ENCODE peak calls at places on chromosome 10, in seven cellular contexts. U is neuronal stem cell, Z is iris pigment epithelial cell, P is T-helper 2 cell, K is NCI-H1105 treated with DMSO at 0.1 percent for 48 hours, B is NCI-H187, G is glomerular endothelial cell. N is an unnamed sample.

GRCh38 chr10:79375321-79376077 is 28.2 kb downstream of the PPIF start:
- DNase-seq in U (no peak), Z (peak; percentile 70), P (no peak), K (no peak), B (no peak), G (no peak), N (no peak)

GRCh38 chr10:35890061-35890969 is 248.2 kb upstream of the FZD8 start:
- DNase-seq in U (no peak), Z (peak; percentile 18), P (no peak), K (no peak), B (no peak), G (no peak), N (no peak)

GRCh38 chr10:36880898-36881297 is 244.5 kb upstream of the ANKRD30A start:
- DNase-seq in U (no peak), Z (peak; percentile 54), P (no peak), K (peak; percentile 11), B (no peak), G (no peak), N (no peak)

GRCh38 chr10:73644015-73644743 is 2.9 kb upstream of the MYOZ1 start:
- DNase-seq in U (peak; percentile 69), Z (peak; percentile 60), P (peak; percentile 68), K (peak; percentile 51), B (no peak), G (peak; percentile 55), N (peak; percentile 36)

GRCh38 chr10:119341236-119342016 is 134.1 kb downstream of the GRK5 start:
- DNase-seq in U (no peak), Z (peak; percentile 85), P (peak; percentile 67), K (no peak), B (no peak), G (no peak), N (no peak)

GRCh38 chr10:127535802-127536515 is 13.2 kb upstream of the NPS start:
- DNase-seq in U (no peak), Z (no peak), P (no peak), K (no peak), B (no peak), G (no peak), N (no peak)

GRCh38 chr10:57102234-57102633 is 741.2 kb upstream of the ZWINT start:
- DNase-seq in U (no peak), Z (no peak), P (no peak), K (no peak), B (no peak), G (no peak), N (no peak)

GRCh38 chr10:121999301-121999700 is 10.3 kb downstream of the TACC2 start:
- DNase-seq in U (no peak), Z (no peak), P (no peak), K (no peak), B (no peak), G (no peak), N (no peak)

GRCh38 chr10:59077855-59078254 is 98.6 kb upstream of the PHYHIPL start:
- DNase-seq in U (no peak), Z (no peak), P (no peak), K (no peak), B (no peak), G (no peak), N (no peak)

GRCh38 chr10:89275383-89275782 is 23.8 kb upstream of the LIPA start:
- DNase-seq in U (no peak), Z (peak; percentile 66), P (no peak), K (no peak), B (no peak), G (no peak), N (no peak)

GRCh38 chr10:21061184-21061583 is 164.1 kb upstream of the NEBL start:
- DNase-seq in U (no peak), Z (no peak), P (no peak), K (no peak), B (no peak), G (no peak), N (no peak)

GRCh38 chr10:66827353-66827752 is 98.5 kb upstream of the LRRTM3 start:
- DNase-seq in U (no peak), Z (peak; percentile 84), P (no peak), K (no peak), B (no peak), G (no peak), N (no peak)

GRCh38 chr10:5948208-5948585 is 29.1 kb downstream of the IL15RA start:
- DNase-seq in U (no peak), Z (no peak), P (no peak), K (no peak), B (no peak), G (no peak), N (no peak)

GRCh38 chr10:22494007-22494406 is 148.7 kb downstream of the SPAG6 start:
- DNase-seq in U (no peak), Z (no peak), P (no peak), K (no peak), B (no peak), G (no peak), N (no peak)

N was measured in effector memory CD4-positive, alpha-beta T cell.